ENCODE peak calls at places on chromosomes 16 and 17, in ten cellular contexts. One of them, this sample, is unnamed.

GRCh38 chr16:69890114-69890890 is 60.8 kb upstream of the CLEC18A start:
- DNase-seq in omental fat pad: no peak
- DNase-seq in activated CD8-positive, alpha-beta memory T cell treated with anti-CD3 and anti-CD28 coated beads for 48 hours: no peak
- DNase-seq in activated CD4-positive, alpha-beta T cell treated with anti-CD3 and anti-CD28 coated beads for 36 hours: no peak
- DNase-seq in neural progenitor cell: peak
- DNase-seq in activated gamma-delta T cell treated with Interleukin-2 at 50 U/mL for 16 hours: no peak
- DNase-seq in amniotic stem cell: no peak
- DNase-seq in hypothalamus: peak
- DNase-seq in caudate nucleus: peak
- DNase-seq in smooth muscle cell of the brain vasculature: no peak
- DNase-seq in this sample: no peak

GRCh38 chr17:50129303-50129945 is 536 bp downstream of the SAMD14 start:
- DNase-seq in omental fat pad: no peak
- DNase-seq in activated CD8-positive, alpha-beta memory T cell treated with anti-CD3 and anti-CD28 coated beads for 48 hours: no peak
- DNase-seq in activated CD4-positive, alpha-beta T cell treated with anti-CD3 and anti-CD28 coated beads for 36 hours: peak
- DNase-seq in neural progenitor cell: peak
- DNase-seq in activated gamma-delta T cell treated with Interleukin-2 at 50 U/mL for 16 hours: peak
- DNase-seq in amniotic stem cell: no peak
- DNase-seq in hypothalamus: no peak
- DNase-seq in caudate nucleus: peak
- DNase-seq in smooth muscle cell of the brain vasculature: no peak
- DNase-seq in this sample: no peak

GRCh38 chr17:29225388-29225787 is 21.3 kb upstream of the CRYBA1 start:
- DNase-seq in omental fat pad: no peak
- DNase-seq in activated CD8-positive, alpha-beta memory T cell treated with anti-CD3 and anti-CD28 coated beads for 48 hours: no peak
- DNase-seq in activated CD4-positive, alpha-beta T cell treated with anti-CD3 and anti-CD28 coated beads for 36 hours: no peak
- DNase-seq in neural progenitor cell: no peak
- DNase-seq in activated gamma-delta T cell treated with Interleukin-2 at 50 U/mL for 16 hours: no peak
- DNase-seq in amniotic stem cell: no peak
- DNase-seq in hypothalamus: no peak
- DNase-seq in caudate nucleus: no peak
- DNase-seq in smooth muscle cell of the brain vasculature: no peak
- DNase-seq in this sample: no peak

GRCh38 chr17:1059131-1059795 is 62.3 kb downstream of the TIMM22 start:
- DNase-seq in omental fat pad: no peak
- DNase-seq in activated CD8-positive, alpha-beta memory T cell treated with anti-CD3 and anti-CD28 coated beads for 48 hours: no peak
- DNase-seq in activated CD4-positive, alpha-beta T cell treated with anti-CD3 and anti-CD28 coated beads for 36 hours: no peak
- DNase-seq in neural progenitor cell: no peak
- DNase-seq in activated gamma-delta T cell treated with Interleukin-2 at 50 U/mL for 16 hours: no peak
- DNase-seq in amniotic stem cell: no peak
- DNase-seq in hypothalamus: no peak
- DNase-seq in caudate nucleus: no peak
- DNase-seq in smooth muscle cell of the brain vasculature: no peak
- DNase-seq in this sample: no peak

GRCh38 chr16:57799619-57800212 is 2.6 kb downstream of the KIFC3 start:
- DNase-seq in omental fat pad: no peak
- DNase-seq in activated CD8-positive, alpha-beta memory T cell treated with anti-CD3 and anti-CD28 coated beads for 48 hours: no peak
- DNase-seq in activated CD4-positive, alpha-beta T cell treated with anti-CD3 and anti-CD28 coated beads for 36 hours: no peak
- DNase-seq in neural progenitor cell: no peak
- DNase-seq in activated gamma-delta T cell treated with Interleukin-2 at 50 U/mL for 16 hours: no peak
- DNase-seq in amniotic stem cell: no peak
- DNase-seq in hypothalamus: no peak
- DNase-seq in caudate nucleus: no peak
- DNase-seq in smooth muscle cell of the brain vasculature: no peak
- DNase-seq in this sample: no peak

GRCh38 chr16:22357635-22357971 is 16.8 kb downstream of the CDR2 start:
- DNase-seq in omental fat pad: no peak
- DNase-seq in activated CD8-positive, alpha-beta memory T cell treated with anti-CD3 and anti-CD28 coated beads for 48 hours: no peak
- DNase-seq in activated CD4-positive, alpha-beta T cell treated with anti-CD3 and anti-CD28 coated beads for 36 hours: no peak
- DNase-seq in neural progenitor cell: no peak
- DNase-seq in activated gamma-delta T cell treated with Interleukin-2 at 50 U/mL for 16 hours: no peak
- DNase-seq in amniotic stem cell: no peak
- DNase-seq in hypothalamus: no peak
- DNase-seq in caudate nucleus: no peak
- DNase-seq in smooth muscle cell of the brain vasculature: no peak
- DNase-seq in this sample: no peak

GRCh38 chr17:80760501-80760900 is 215.9 kb downstream of the RPTOR start:
- DNase-seq in omental fat pad: no peak
- DNase-seq in activated CD8-positive, alpha-beta memory T cell treated with anti-CD3 and anti-CD28 coated beads for 48 hours: no peak
- DNase-seq in activated CD4-positive, alpha-beta T cell treated with anti-CD3 and anti-CD28 coated beads for 36 hours: no peak
- DNase-seq in neural progenitor cell: no peak
- DNase-seq in activated gamma-delta T cell treated with Interleukin-2 at 50 U/mL for 16 hours: no peak
- DNase-seq in amniotic stem cell: no peak
- DNase-seq in hypothalamus: no peak
- DNase-seq in caudate nucleus: no peak
- DNase-seq in smooth muscle cell of the brain vasculature: no peak
- DNase-seq in this sample: no peak

GRCh38 chr17:62562656-62563055 is 64.8 kb upstream of the MRC2 start:
- DNase-seq in omental fat pad: no peak
- DNase-seq in activated CD8-positive, alpha-beta memory T cell treated with anti-CD3 and anti-CD28 coated beads for 48 hours: no peak
- DNase-seq in activated CD4-positive, alpha-beta T cell treated with anti-CD3 and anti-CD28 coated beads for 36 hours: no peak
- DNase-seq in neural progenitor cell: no peak
- DNase-seq in activated gamma-delta T cell treated with Interleukin-2 at 50 U/mL for 16 hours: no peak
- DNase-seq in amniotic stem cell: no peak
- DNase-seq in hypothalamus: no peak
- DNase-seq in caudate nucleus: no peak
- DNase-seq in smooth muscle cell of the brain vasculature: peak
- DNase-seq in this sample: no peak

GRCh38 chr17:60393840-60394529 is 2.1 kb upstream of the USP32 start:
- DNase-seq in omental fat pad: no peak
- DNase-seq in activated CD8-positive, alpha-beta memory T cell treated with anti-CD3 and anti-CD28 coated beads for 48 hours: no peak
- DNase-seq in activated CD4-positive, alpha-beta T cell treated with anti-CD3 and anti-CD28 coated beads for 36 hours: no peak
- DNase-seq in neural progenitor cell: peak
- DNase-seq in activated gamma-delta T cell treated with Interleukin-2 at 50 U/mL for 16 hours: no peak
- DNase-seq in amniotic stem cell: no peak
- DNase-seq in hypothalamus: no peak
- DNase-seq in caudate nucleus: no peak
- DNase-seq in smooth muscle cell of the brain vasculature: no peak
- DNase-seq in this sample: peak

GRCh38 chr16:53881371-53881770 is 177.4 kb downstream of the FTO start:
- DNase-seq in omental fat pad: no peak
- DNase-seq in activated CD8-positive, alpha-beta memory T cell treated with anti-CD3 and anti-CD28 coated beads for 48 hours: no peak
- DNase-seq in activated CD4-positive, alpha-beta T cell treated with anti-CD3 and anti-CD28 coated beads for 36 hours: no peak
- DNase-seq in neural progenitor cell: no peak
- DNase-seq in activated gamma-delta T cell treated with Interleukin-2 at 50 U/mL for 16 hours: no peak
- DNase-seq in amniotic stem cell: no peak
- DNase-seq in hypothalamus: no peak
- DNase-seq in caudate nucleus: no peak
- DNase-seq in smooth muscle cell of the brain vasculature: no peak
- DNase-seq in this sample: no peak

This sample was measured in SIG-M5.